ENCODE peak calls at places on chromosomes 13 and 19, in four cellular contexts. J, K, U and N are unnamed samples.

GRCh38 chr19:13055213-13056051 is 47.2 kb downstream of the LYL1 start:
- DNase-seq in J (no peak), K (peak; percentile 86), U (no peak), N (no peak)

GRCh38 chr13:35164324-35164932 is 222.4 kb downstream of the NBEA start:
- DNase-seq in J (peak; percentile 37), K (peak; percentile 43), U (no peak), N (peak; percentile 64)

GRCh38 chr19:12995596-12996541 is 594 bp downstream of the NFIX start:
- DNase-seq in J (no peak), K (no peak), U (no peak), N (no peak)

GRCh38 chr13:106276876-106277275 is 258.6 kb downstream of the EFNB2 start:
- DNase-seq in J (no peak), K (peak; percentile 44), U (no peak), N (no peak)

GRCh38 chr13:97329331-97329730 is 104.6 kb upstream of the RAP2A start:
- DNase-seq in J (no peak), K (no peak), U (no peak), N (no peak)

GRCh38 chr19:55554302-55554701 is 9.0 kb upstream of the SBK3 start:
- DNase-seq in J (no peak), K (no peak), U (no peak), N (no peak)

GRCh38 chr13:110405597-110406450 is 98.7 kb downstream of the COL4A2 start:
- DNase-seq in J (no peak), K (peak; percentile 69), U (peak; percentile 19), N (no peak)

GRCh38 chr13:39765801-39766463 is 110.5 kb downstream of the COG6 start:
- DNase-seq in J (no peak), K (peak; percentile 29), U (peak; percentile 45), N (peak; percentile 70)

GRCh38 chr19:37594982-37595382 is 306 bp downstream of the ZNF540 start:
- DNase-seq in J (no peak), K (peak; percentile 55), U (peak; percentile 57), N (no peak)

GRCh38 chr19:41784337-41785239 is 11.8 kb upstream of the CEACAM3 start:
- DNase-seq in J (no peak), K (no peak), U (no peak), N (no peak)

GRCh38 chr13:50127017-50127725 is 111.9 kb downstream of the KCNRG start:
- DNase-seq in J (no peak), K (peak; percentile 43), U (peak; percentile 60), N (no peak)

GRCh38 chr19:41521860-41522555 is 54.0 kb upstream of the CEACAM21 start:
- DNase-seq in J (peak; percentile 21), K (no peak), U (peak; percentile 56), N (no peak)

GRCh38 chr13:53001871-53002270 is 26.7 kb upstream of the OLFM4 start:
- DNase-seq in J (no peak), K (no peak), U (no peak), N (no peak)

GRCh38 chr13:43303040-43303729 is 279.8 kb downstream of the DNAJC15 start:
- DNase-seq in J (peak; percentile 55), K (peak; percentile 61), U (no peak), N (peak; percentile 84)

GRCh38 chr19:2266183-2266993 is 10.2 kb upstream of the JSRP1 start:
- DNase-seq in J (no peak), K (peak; percentile 82), U (peak; percentile 59), N (no peak)

GRCh38 chr13:96551540-96551939 is 442.7 kb downstream of the OXGR1 start:
- DNase-seq in J (no peak), K (no peak), U (no peak), N (no peak)

GRCh38 chr13:27770809-27771208 is 21.5 kb upstream of the GSX1 start:
- DNase-seq in J (peak; percentile 43), K (peak; percentile 40), U (peak; percentile 15), N (peak; percentile 70)

GRCh38 chr13:97344250-97345175 is 89.5 kb upstream of the RAP2A start:
- DNase-seq in J (peak; percentile 31), K (peak; percentile 75), U (peak; percentile 51), N (peak; percentile 78)

GRCh38 chr13:46572758-46573384 is 19.9 kb downstream of the LRCH1 start:
- DNase-seq in J (no peak), K (no peak), U (no peak), N (no peak)

GRCh38 chr19:39409207-39409885 is 2.7 kb downstream of the ZFP36 start:
- DNase-seq in J (no peak), K (peak; percentile 73), U (peak; percentile 83), N (no peak)

GRCh38 chr19:49534632-49535385 is 7.0 kb downstream of the RCN3 start:
- DNase-seq in J (no peak), K (no peak), U (no peak), N (no peak)

GRCh38 chr13:45385912-45386311 is 32.3 kb downstream of the SLC25A30 start:
- DNase-seq in J (no peak), K (no peak), U (no peak), N (no peak)

GRCh38 chr13:97228850-97229521 is 6.9 kb downstream of the MBNL2 start:
- DNase-seq in J (no peak), K (no peak), U (no peak), N (no peak)

GRCh38 chr13:102033719-102034446 is 368.0 kb downstream of the FGF14 start:
- DNase-seq in J (no peak), K (no peak), U (no peak), N (no peak)

GRCh38 chr19:36030264-36031148 is 2.2 kb downstream of the CLIP3 start:
- DNase-seq in J (no peak), K (peak; percentile 45), U (no peak), N (no peak)

GRCh38 chr19:42280761-42281174 is 11.7 kb downstream of the CIC start:
- DNase-seq in J (no peak), K (peak; percentile 47), U (peak; percentile 56), N (no peak)

GRCh38 chr13:51246411-51247298 is 24.5 kb downstream of the FAM124A start:
- DNase-seq in J (no peak), K (no peak), U (no peak), N (no peak)